ENCODE peak calls at places on chromosomes 4 and X, in four cellular contexts. R is nucleus accumbens, Y is LHCN-M2, D is choroid plexus epithelial cell. X is an unnamed sample.

GRCh38 chr4:44632089-44632488 is 19.3 kb downstream of the YIPF7 start:
- DNase-seq in R (no peak), Y (no peak), D (peak), X (no peak)

GRCh38 chr4:25160714-25161598 is 707 bp upstream of the SEPSECS start:
- DNase-seq in R (no peak), Y (no peak), D (peak), X (no peak)

GRCh38 chr4:189436207-189436606 is 504.5 kb upstream of the FRG1 start:
- DNase-seq in R (no peak), Y (no peak), D (no peak), X (no peak)

GRCh38 chrX:94758130-94758529 is 1084.1 kb downstream of the FAM133A start:
- DNase-seq in R (no peak), Y (no peak), D (no peak), X (no peak)

GRCh38 chrX:21412029-21412428 is 37.8 kb downstream of the CNKSR2 start:
- DNase-seq in R (no peak), Y (no peak), D (no peak), X (no peak)

GRCh38 chrX:127782904-127783303 is 269.3 kb downstream of the ACTRT1 start:
- DNase-seq in R (no peak), Y (no peak), D (no peak), X (no peak)

GRCh38 chrX:140229187-140229586 is 263.9 kb upstream of the CXorf66 start:
- DNase-seq in R (no peak), Y (no peak), D (peak), X (no peak)

GRCh38 chr4:150972592-150972991 is 42.5 kb downstream of the LRBA start:
- DNase-seq in R (no peak), Y (peak), D (peak), X (no peak)

GRCh38 chr4:40414673-40415072 is 79.5 kb downstream of the CHRNA9 start:
- DNase-seq in R (no peak), Y (no peak), D (no peak), X (no peak)

GRCh38 chrX:46849933-46850332 is 13.1 kb downstream of the RP2 start:
- DNase-seq in R (no peak), Y (peak), D (peak), X (no peak)